ENCODE peak calls at places on chromosomes 16 and 17, in five cellular contexts. E, S, P, H and K are unnamed samples.

GRCh38 chr16:12661656-12662172 is 142.0 kb downstream of the CPPED1 start:
- DNase-seq in E (no peak), S (no peak), H (no peak), P (peak; percentile 21), K (no peak)

GRCh38 chr17:82655038-82655479 is 6.8 kb upstream of the WDR45B start:
- DNase-seq in H (no peak), S (no peak), P (peak; percentile 7), E (no peak), K (peak; percentile 63)

GRCh38 chr16:75535211-75535843 is 581 bp downstream of the CHST5 start:
- DNase-seq in H (no peak), S (no peak), P (no peak), E (no peak), K (no peak)

GRCh38 chr16:67517661-67518423 is 10.8 kb upstream of the RIPOR1 start:
- DNase-seq in H (no peak), P (no peak), S (no peak), E (no peak), K (peak; percentile 79)

GRCh38 chr17:42422412-42422957 is 571 bp downstream of the CAVIN1 start:
- DNase-seq in E (no peak), S (no peak), P (peak; percentile 35), H (no peak), K (peak; percentile 54)

GRCh38 chr17:78140169-78141051 is 5.8 kb upstream of the C17orf99 start:
- DNase-seq in S (peak; percentile 83), P (peak; percentile 77), H (peak; percentile 89), E (no peak), K (peak; percentile 98)

GRCh38 chr16:76835319-76835718 is 355.7 kb upstream of the MON1B start:
- DNase-seq in E (no peak), S (no peak), P (no peak), H (no peak), K (no peak)

GRCh38 chr16:86901483-86901882 is 323.1 kb downstream of the FOXL1 start:
- DNase-seq in S (no peak), H (no peak), P (peak; percentile 17), E (no peak), K (no peak)

GRCh38 chr16:27252206-27252585 is 16.4 kb downstream of the NSMCE1 start:
- DNase-seq in P (no peak), S (no peak), E (no peak), H (no peak), K (peak; percentile 10)

GRCh38 chr16:1708768-1709180 is 2.8 kb downstream of the MAPK8IP3 start:
- DNase-seq in S (no peak), H (no peak), E (peak; percentile 45), P (peak; percentile 69), K (no peak)

GRCh38 chr17:28346746-28347246 is 10.5 kb downstream of the POLDIP2 start:
- DNase-seq in E (no peak), P (no peak), H (no peak), S (no peak), K (no peak)

GRCh38 chr17:67211742-67212141 is 33.3 kb downstream of the HELZ start:
- DNase-seq in S (no peak), H (no peak), E (no peak), P (peak; percentile 71), K (no peak)

GRCh38 chr17:63537991-63538692 is 12.1 kb upstream of the DCAF7 start:
- DNase-seq in E (no peak), P (peak; percentile 6), S (no peak), H (no peak), K (no peak)

GRCh38 chr16:13351651-13352217 is 450.3 kb downstream of the SHISA9 start:
- DNase-seq in H (no peak), P (no peak), S (no peak), E (no peak), K (no peak)

GRCh38 chr17:3543453-3543852 is 14.2 kb downstream of the TRPV3 start:
- DNase-seq in H (no peak), P (no peak), E (no peak), S (no peak), K (no peak)

GRCh38 chr16:68786685-68787418 is 49.8 kb downstream of the CDH1 start:
- DNase-seq in E (no peak), P (peak; percentile 64), H (no peak), S (peak; percentile 22), K (peak; percentile 52)

GRCh38 chr16:632486-633335 is 1.9 kb downstream of the WFIKKN1 start:
- DNase-seq in E (no peak), H (no peak), P (no peak), S (no peak), K (no peak)

GRCh38 chr17:59870482-59870881 is 22.3 kb downstream of the TUBD1 start:
- DNase-seq in E (no peak), S (no peak), P (no peak), H (no peak), K (no peak)

GRCh38 chr17:44767493-44767892 is 8.7 kb downstream of the ADAM11 start:
- DNase-seq in H (no peak), S (no peak), P (no peak), E (no peak), K (no peak)

GRCh38 chr17:40176409-40177110 is 710 bp upstream of the RAPGEFL1 start:
- DNase-seq in S (no peak), P (no peak), E (no peak), H (no peak), K (peak; percentile 88)

GRCh38 chr16:28282045-28282444 is 10.3 kb upstream of the SBK1 start:
- DNase-seq in E (no peak), S (no peak), H (no peak), P (no peak), K (no peak)

GRCh38 chr16:72952404-72953301 is 95.3 kb downstream of the ZFHX3 start:
- DNase-seq in H (no peak), P (peak; percentile 62), S (no peak), E (peak; percentile 67), K (no peak)

GRCh38 chr17:44539664-44540063 is 17.6 kb upstream of the FZD2 start:
- DNase-seq in E (no peak), S (no peak), P (no peak), H (no peak), K (no peak)

GRCh38 chr17:4566785-4567184 is 6.4 kb upstream of the GGT6 start:
- DNase-seq in E (no peak), H (no peak), P (peak; percentile 70), S (peak; percentile 52), K (peak; percentile 29)

GRCh38 chr16:785563-786535 is 2.3 kb downstream of the RPUSD1 start:
- DNase-seq in H (no peak), P (peak; percentile 64), E (no peak), S (peak; percentile 37), K (peak; percentile 79)

GRCh38 chr16:89067677-89068076 is 26.0 kb upstream of the ACSF3 start:
- DNase-seq in S (no peak), P (peak; percentile 3), E (no peak), H (no peak), K (peak; percentile 71)

GRCh38 chr16:3511286-3512180 is 10.7 kb downstream of the CLUAP1 start:
- DNase-seq in H (no peak), E (no peak), S (no peak), P (no peak), K (no peak)

GRCh38 chr17:62987136-62987535 is 21.1 kb downstream of the TANC2 start:
- DNase-seq in H (no peak), E (no peak), S (no peak), P (no peak), K (no peak)

GRCh38 chr17:81542431-81543338 is 9.5 kb downstream of the FAAP100 start:
- DNase-seq in P (no peak), H (no peak), S (no peak), E (no peak), K (no peak)
- H3K27ac ChIP-seq in P (no peak overlapping the region), H (no peak overlapping the region), S (no peak overlapping the region), E (no peak overlapping the region), K (no peak overlapping the region)

GRCh38 chr17:72534776-72535175 is 414.0 kb downstream of the SOX9 start:
- DNase-seq in H (no peak), P (no peak), E (no peak), S (no peak), K (no peak)
- TF ChIP-seq CTCF in H (no peak), P (no peak), E (no peak), S (no peak), K (no peak)

GRCh38 chr17:32485261-32485955 is 1.4 kb upstream of the CDK5R1 start:
- DNase-seq in E (no peak), H (no peak), P (no peak), S (no peak), K (peak; percentile 44)
- H3K27ac ChIP-seq in E (no peak overlapping the region), H (peak overlapping the region; percentile 81), P (no peak overlapping the region), S (peak overlapping the region; percentile 66), K (no peak overlapping the region)

GRCh38 chr16:31143889-31144148 is 6.0 kb downstream of the PRSS36 start:
- DNase-seq in P (no peak), S (no peak), H (no peak), E (no peak), K (no peak)

GRCh38 chr16:31145398-31145990 is 4.4 kb downstream of the PRSS36 start:
- DNase-seq in S (no peak), H (no peak), P (no peak), E (no peak), K (no peak)

GRCh38 chr16:31141489-31142108 is 6.1 kb upstream of the PRSS8 start:
- DNase-seq in P (no peak), S (peak; percentile 54), H (peak; percentile 79), E (no peak), K (no peak)

GRCh38 chr16:31143036-31143888 is 6.6 kb downstream of the PRSS36 start:
- DNase-seq in E (no peak), H (no peak), S (peak; percentile 55), P (no peak), K (no peak)

DNA sequence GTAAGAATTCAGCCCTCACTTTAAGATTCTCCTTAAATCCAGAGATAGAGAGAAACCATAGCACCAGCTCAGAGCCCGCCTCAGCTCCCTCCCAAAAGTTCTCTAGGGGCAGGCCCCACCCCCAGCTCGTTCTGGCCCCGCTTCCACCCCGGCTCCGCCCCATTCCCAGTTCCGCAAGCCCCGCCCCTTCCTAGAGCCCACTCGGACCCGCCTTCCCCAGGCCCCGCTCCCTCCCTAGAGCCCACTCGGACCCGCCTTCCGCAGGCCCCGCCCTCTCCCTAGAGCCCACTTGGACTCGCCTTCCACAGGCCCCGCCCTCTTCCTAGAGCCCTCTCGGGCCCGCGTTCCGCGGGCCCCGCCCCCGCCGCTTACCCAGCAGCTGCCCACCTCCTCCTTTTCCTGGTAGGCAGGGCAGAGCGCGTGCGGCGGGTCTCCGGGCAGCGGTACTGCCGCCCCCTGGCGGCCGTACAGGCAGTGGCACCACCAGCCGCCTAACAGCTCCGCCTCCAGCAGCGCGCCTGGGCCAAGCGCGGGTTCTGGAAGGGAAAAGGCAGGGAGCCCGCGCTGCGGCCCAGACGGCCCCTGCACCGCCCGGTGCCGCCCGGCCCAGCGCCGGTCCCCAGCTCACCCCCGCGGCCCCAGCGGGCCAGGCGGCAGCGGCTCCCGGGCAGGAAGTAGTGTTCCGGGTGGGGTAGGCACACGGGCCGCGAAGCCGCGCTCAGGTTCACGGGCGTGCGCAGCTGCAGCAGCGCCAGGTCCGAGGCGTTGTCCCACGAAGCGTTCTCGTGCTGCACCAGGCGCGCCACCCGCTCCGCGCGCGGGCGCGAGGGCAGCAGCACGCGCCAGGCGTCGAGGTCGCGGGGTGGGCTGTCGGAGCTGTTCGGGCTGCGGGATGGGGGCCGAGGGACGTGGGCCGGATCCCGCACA is 6.8 kb upstream of the PRSS8 start:
- DNase-seq in P (peak; percentile 100), H (peak; percentile 99), E (peak; percentile 96), S (peak; percentile 99), K (peak; percentile 99)
- TF ChIP-seq CTCF in P (peak; percentile 86), H (peak; percentile 93), E (peak; percentile 87), S (peak; percentile 99), K (peak; percentile 100)